ENCODE peak calls at places on chromosomes 12 and 14, in eight cellular contexts. E is non-pigmented ciliary epithelial cell; J is Ammon's horn; C is stimulated activated CD4-positive, alpha-beta T cell treated with anti-CD3 and anti-CD28 coated beads, Interleukin-2, amount 100 ng/mL, for 4 hours; U is psoas muscle; M is NCI-H2029 treated with DMSO at 0.1 percent for 48 hours; S is GM04503; T is PC-9. Q is an unnamed sample.

GRCh38 chr14:103023881-103024473 is 33.4 kb downstream of the CDC42BPB start:
- DNase-seq in E (peak), J (no peak), U (no peak), M (no peak), T (no peak), S (no peak), C (no peak), Q (no peak)

GRCh38 chr12:71870409-71870808 is 30.9 kb downstream of the TBC1D15 start:
- DNase-seq in M (no peak), C (no peak), T (no peak), S (no peak), U (no peak), J (no peak), E (no peak), Q (no peak)

GRCh38 chr14:25094171-25094907 is 44.4 kb upstream of the STXBP6 start:
- DNase-seq in S (no peak), U (no peak), J (no peak), C (no peak), T (no peak), E (no peak), M (no peak), Q (no peak)

GRCh38 chr12:46674126-46674525 is 151.7 kb downstream of the SLC38A4 start:
- DNase-seq in E (no peak), M (no peak), S (no peak), U (no peak), J (no peak), T (no peak), C (no peak), Q (no peak)

GRCh38 chr12:16788888-16789790 is 183.2 kb upstream of the LMO3 start:
- DNase-seq in S (no peak), T (no peak), E (no peak), C (no peak), M (no peak), U (no peak), J (no peak), Q (no peak)

GRCh38 chr12:105954891-105955607 is 183.7 kb downstream of the NUAK1 start:
- DNase-seq in S (no peak), E (no peak), U (no peak), J (no peak), C (no peak), M (no peak), T (no peak), Q (no peak)

GRCh38 chr12:123126294-123127144 is 24.4 kb downstream of the PITPNM2 start:
- DNase-seq in J (no peak), E (peak), T (peak), M (no peak), U (peak), C (no peak), S (peak), Q (no peak)

GRCh38 chr14:54002653-54003052 is 46.0 kb upstream of the BMP4 start:
- DNase-seq in E (peak), T (no peak), M (no peak), C (no peak), S (peak), J (peak), U (no peak), Q (no peak)

GRCh38 chr12:23895792-23896218 is 53.7 kb downstream of the SOX5 start:
- DNase-seq in J (peak), U (no peak), T (no peak), S (no peak), E (no peak), C (no peak), M (peak), Q (no peak)

GRCh38 chr14:104388011-104388521 is 191.5 kb upstream of the C14orf180 start:
- DNase-seq in C (no peak), M (no peak), T (no peak), U (no peak), J (no peak), E (no peak), S (no peak), Q (no peak)

GRCh38 chr14:28157289-28157869 is 609.2 kb upstream of the FOXG1 start:
- DNase-seq in M (no peak), U (no peak), S (no peak), J (no peak), E (no peak), T (no peak), C (no peak), Q (no peak)

GRCh38 chr14:41718477-41719166 is 111.9 kb downstream of the LRFN5 start:
- DNase-seq in C (no peak), M (peak), S (no peak), T (no peak), J (peak), U (no peak), E (no peak), Q (no peak)

GRCh38 chr14:54446201-54446693 is 5.1 kb upstream of the CNIH1 start:
- DNase-seq in T (no peak), S (no peak), M (peak), C (no peak), J (peak), E (no peak), U (no peak), Q (no peak)

GRCh38 chr14:52922656-52923055 is 28.2 kb downstream of the FERMT2 start:
- DNase-seq in J (no peak), S (no peak), C (no peak), T (no peak), U (no peak), E (no peak), M (no peak), Q (no peak)

GRCh38 chr12:11553871-11554533 is 95.5 kb upstream of the ETV6 start:
- DNase-seq in M (peak), C (peak), U (no peak), E (peak), T (peak), J (peak), S (no peak), Q (peak)

GRCh38 chr12:11731455-11731854 is 82.0 kb downstream of the ETV6 start:
- DNase-seq in E (no peak), M (no peak), S (no peak), J (no peak), T (peak), U (no peak), C (no peak), Q (no peak)

GRCh38 chr12:6919588-6919987 is 5.2 kb downstream of the ENO2 start:
- DNase-seq in U (no peak), S (no peak), E (no peak), M (no peak), C (no peak), T (no peak), J (no peak), Q (no peak)

GRCh38 chr12:89999699-90000505 is 291.3 kb upstream of the ATP2B1 start:
- DNase-seq in M (no peak), U (no peak), S (no peak), T (no peak), E (peak), J (no peak), C (no peak), Q (no peak)

GRCh38 chr12:120642806-120643205 is 2.4 kb downstream of the CABP1 start:
- DNase-seq in J (no peak), U (no peak), T (no peak), S (no peak), E (no peak), C (no peak), M (no peak), Q (no peak)

GRCh38 chr14:105250986-105251385 is 2.7 kb downstream of the BTBD6 start:
- DNase-seq in C (no peak), T (no peak), J (no peak), E (no peak), M (no peak), U (no peak), S (no peak), Q (no peak)

GRCh38 chr12:22893878-22894277 is 268.9 kb downstream of the ETNK1 start:
- DNase-seq in S (no peak), C (no peak), M (no peak), E (no peak), U (no peak), J (no peak), T (no peak), Q (no peak)

GRCh38 chr12:52630609-52631200 is 12.3 kb upstream of the KRT73 start:
- DNase-seq in J (no peak), U (no peak), C (no peak), S (no peak), M (no peak), E (no peak), T (no peak), Q (no peak)

GRCh38 chr12:55972906-55973597 is 826 bp upstream of the RAB5B start:
- DNase-seq in T (no peak), E (no peak), C (no peak), U (no peak), S (no peak), M (no peak), J (peak), Q (no peak)